ENCODE peak calls at places on chromosomes 3 and 15, in seven cellular contexts. O is OCI-LY7; C is gastrocnemius medialis; E is CD8-positive, alpha-beta memory T cell; P is effector memory CD4-positive, alpha-beta T cell; S is left lung; V is neuronal stem cell. D is an unnamed sample.

GRCh38 chr3:124759666-124760401 is 29.6 kb downstream of the UMPS start:
- DNase-seq in O (no peak), E (no peak), V (no peak), P (no peak), S (no peak), C (no peak), D (no peak)

GRCh38 chr3:143327388-143327787 is 207.8 kb downstream of the CHST2 start:
- DNase-seq in O (no peak), V (no peak), S (no peak), E (no peak), C (no peak), P (no peak), D (no peak)

GRCh38 chr15:91909574-91909973 is 56.1 kb downstream of the SLCO3A1 start:
- DNase-seq in P (no peak), S (no peak), V (no peak), E (no peak), C (no peak), O (no peak), D (no peak)

GRCh38 chr3:18643290-18643689 is 218.2 kb upstream of the SATB1 start:
- DNase-seq in C (no peak), V (no peak), P (no peak), O (no peak), S (no peak), E (no peak), D (no peak)

GRCh38 chr3:38141952-38142273 is 3.5 kb downstream of the MYD88 start:
- DNase-seq in O (no peak), V (no peak), P (no peak), E (no peak), S (no peak), C (no peak), D (no peak)

GRCh38 chr15:40075298-40076044 is 33.2 kb downstream of the BMF start:
- DNase-seq in P (no peak), O (no peak), E (no peak), S (no peak), C (no peak), V (no peak), D (no peak)

GRCh38 chr3:153289334-153289808 is 127.3 kb downstream of the RAP2B start:
- DNase-seq in O (no peak), C (no peak), V (no peak), P (no peak), E (no peak), S (no peak), D (no peak)

GRCh38 chr3:194893121-194893979 is 207.7 kb downstream of the FAM43A start:
- DNase-seq in S (no peak), V (no peak), P (no peak), O (no peak), C (no peak), E (no peak), D (no peak)

GRCh38 chr3:11566916-11567315 is 76.8 kb downstream of the VGLL4 start:
- DNase-seq in V (no peak), S (peak; percentile 68), O (no peak), C (no peak), E (no peak), P (no peak), D (no peak)

GRCh38 chr3:133853063-133853924 is 42.4 kb downstream of the RAB6B start:
- DNase-seq in O (no peak), E (no peak), P (no peak), C (no peak), S (no peak), V (no peak), D (no peak)

GRCh38 chr3:187130346-187131066 is 8.8 kb downstream of the RPL39L start:
- DNase-seq in E (peak; percentile 20), S (no peak), O (peak; percentile 80), V (no peak), C (no peak), P (peak; percentile 4), D (peak; percentile 93)

GRCh38 chr15:71080166-71080565 is 35.1 kb upstream of the THSD4 start:
- DNase-seq in C (no peak), O (no peak), P (no peak), V (no peak), S (no peak), E (no peak), D (no peak)

GRCh38 chr3:141959531-141959920 is 83.1 kb downstream of the ATP1B3 start:
- DNase-seq in O (no peak), P (no peak), E (no peak), S (no peak), V (no peak), C (no peak), D (no peak)

GRCh38 chr3:52385157-52385556 is 59.7 kb downstream of the SEMA3G start:
- DNase-seq in C (no peak), P (no peak), V (peak; percentile 66), E (no peak), O (peak; percentile 82), S (no peak), D (no peak)

GRCh38 chr3:159253860-159254259 is 452.0 kb downstream of the MFSD1 start:
- DNase-seq in V (no peak), P (no peak), C (no peak), E (no peak), O (no peak), S (no peak), D (no peak)

GRCh38 chr3:141152130-141152529 is 79.5 kb upstream of the PXYLP1 start:
- DNase-seq in O (no peak), E (no peak), P (no peak), S (no peak), V (no peak), C (no peak), D (no peak)

GRCh38 chr15:90408657-90409056 is 20.6 kb downstream of the IQGAP1 start:
- DNase-seq in E (no peak), P (no peak), V (no peak), C (no peak), S (no peak), O (no peak), D (no peak)

GRCh38 chr15:90413411-90414379 is 25.7 kb downstream of the IQGAP1 start:
- DNase-seq in V (no peak), C (no peak), E (no peak), P (no peak), O (no peak), S (no peak), D (no peak)

GRCh38 chr15:90407871-90408317 is 19.9 kb downstream of the IQGAP1 start:
- DNase-seq in E (peak; percentile 26), P (no peak), V (no peak), C (no peak), S (no peak), O (no peak), D (peak; percentile 43)

GRCh38 chr15:90412356-90413194 is 24.5 kb downstream of the IQGAP1 start:
- DNase-seq in V (no peak), C (peak; percentile 43), O (peak; percentile 44), S (no peak), E (no peak), P (no peak), D (peak; percentile 39)

GRCh38 chr15:90411176-90411575 is 23.1 kb downstream of the IQGAP1 start:
- DNase-seq in O (no peak), P (no peak), E (no peak), C (no peak), V (no peak), S (no peak), D (no peak)
- H3K4me1 ChIP-seq in O (peaks cover 16% of the 10 kb centered on the region), P (peaks cover 22% of the 10 kb centered on the region), E (peaks cover 70% of the 10 kb centered on the region), C (peaks cover 77% of the 10 kb centered on the region), V (peaks cover 5% of the 10 kb centered on the region), S (peaks cover 48% of the 10 kb centered on the region), D (peaks cover 57% of the 10 kb centered on the region)

GRCh38 chr15:96347181-96348111 is 16.9 kb downstream of the NR2F2 start:
- DNase-seq in P (no peak), C (no peak), V (no peak), O (no peak), E (no peak), S (no peak), D (no peak)
- H3K4me3 ChIP-seq in P (no peak overlapping the region), C (peak overlapping the region; percentile 63), V (no peak overlapping the region), O (no peak overlapping the region), E (no peak overlapping the region), S (no peak overlapping the region), D (no peak overlapping the region)

GRCh38 chr3:58132850-58133249 is 77.9 kb downstream of the DNASE1L3 start:
- DNase-seq in E (no peak), S (no peak), V (no peak), C (no peak), P (no peak), O (no peak), D (no peak)
- H3K36me3 ChIP-seq in E (peaks cover 12% of the 10 kb centered on the region), S (no peaks in the 10 kb centered on the region), V (peaks cover 57% of the 10 kb centered on the region), C (no peaks in the 10 kb centered on the region), P (peaks cover 21% of the 10 kb centered on the region), O (peaks cover 49% of the 10 kb centered on the region), D (peaks cover 70% of the 10 kb centered on the region)

GRCh38 chr15:69469467-69470191 is 17.0 kb downstream of the RPLP1 start:
- DNase-seq in O (no peak), V (no peak), S (no peak), E (no peak), P (no peak), C (no peak), D (no peak)

GRCh38 chr15:69474291-69474690 is 21.7 kb downstream of the RPLP1 start:
- DNase-seq in S (no peak), O (no peak), V (no peak), C (no peak), E (no peak), P (no peak), D (no peak)

GRCh38 chr15:69474846-69475455 is 22.3 kb downstream of the RPLP1 start:
- DNase-seq in E (no peak), O (no peak), S (no peak), P (no peak), V (no peak), C (no peak), D (no peak)

GRCh38 chr15:69472575-69472974 is 20.0 kb downstream of the RPLP1 start:
- DNase-seq in O (no peak), P (no peak), S (no peak), V (no peak), C (no peak), E (no peak), D (no peak)

DNA sequence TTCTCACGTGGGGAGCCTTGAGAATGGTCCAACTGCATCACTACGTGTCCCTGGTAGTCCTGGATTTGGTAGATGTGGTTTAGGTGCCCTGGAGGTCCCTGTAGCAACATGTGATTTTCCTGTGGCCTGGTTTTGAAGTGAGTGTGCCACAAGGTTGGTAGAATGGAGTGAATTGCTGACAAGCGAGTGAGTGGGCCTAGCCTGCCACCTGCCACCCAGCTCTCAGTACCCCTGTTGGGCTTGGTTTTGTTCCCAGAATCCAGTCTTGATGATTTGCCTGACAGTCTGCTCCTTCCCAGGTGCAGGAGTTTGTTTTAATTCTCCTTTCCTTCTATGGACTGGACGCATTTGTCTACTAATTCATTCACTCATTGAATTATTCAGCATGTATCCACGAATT is 19.4 kb downstream of the RPLP1 start:
- DNase-seq in O (no peak), E (no peak), C (no peak), V (no peak), P (no peak), S (no peak), D (no peak)
- H3K4me1 ChIP-seq in O (no peaks in the 10 kb centered on the region), E (peaks cover 29% of the 10 kb centered on the region), C (no peaks in the 10 kb centered on the region), V (no peaks in the 10 kb centered on the region), P (peaks cover 26% of the 10 kb centered on the region), S (peaks cover 17% of the 10 kb centered on the region), D (peaks cover 25% of the 10 kb centered on the region)

DNA sequence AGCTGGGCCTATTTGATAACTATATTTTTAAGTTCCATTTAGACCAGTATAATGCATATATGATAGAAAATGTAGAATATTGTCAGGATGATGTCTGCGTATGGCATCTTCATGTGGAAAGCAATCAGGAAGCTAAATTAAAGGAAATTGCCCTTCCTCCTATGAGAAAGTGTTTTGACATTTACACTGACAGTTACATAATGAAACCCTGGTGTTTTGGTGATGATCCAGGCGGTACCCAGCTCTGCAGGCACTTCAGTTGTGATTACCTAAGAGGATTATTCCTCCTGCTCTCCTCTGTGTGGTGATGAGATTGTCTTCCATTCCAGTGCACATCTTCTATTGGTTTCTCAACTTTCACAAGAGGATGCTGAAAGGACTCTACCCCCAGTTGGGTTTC is 126.5 kb upstream of the MITF start:
- DNase-seq in C (no peak), P (no peak), V (peak; percentile 36), E (no peak), S (no peak), O (no peak), D (no peak)
- H3K4me3 ChIP-seq in C (no peak overlapping the region), P (no peak overlapping the region), V (no peak overlapping the region), E (no peak overlapping the region), S (no peak overlapping the region), O (no peak overlapping the region), D (no peak overlapping the region)